ENCODE peak calls at places on chromosomes 16 and 17, in four cellular contexts. V is effector memory CD4-positive, alpha-beta T cell; O is EL; U is fibroblast of the aortic adventitia. I is an unnamed sample.

GRCh38 chr16:82638095-82638798 is 11.5 kb downstream of the CDH13 start:
- DNase-seq in V (no peak), O (peak), U (peak), I (no peak)

GRCh38 chr17:10725262-10725661 is 4.6 kb downstream of the TMEM220 start:
- DNase-seq in V (no peak), O (no peak), U (no peak), I (no peak)

GRCh38 chr17:82970818-82971610 is 108.4 kb upstream of the METRNL start:
- DNase-seq in V (no peak), O (no peak), U (no peak), I (no peak)

GRCh38 chr17:78868391-78868790 is 27.8 kb upstream of the USP36 start:
- DNase-seq in V (no peak), O (peak), U (peak), I (peak)

GRCh38 chr17:79469646-79470045 is 141.2 kb downstream of the RBFOX3 start:
- DNase-seq in V (no peak), O (no peak), U (no peak), I (no peak)

GRCh38 chr16:15874745-15875314 is 13.6 kb downstream of the CEP20 start:
- DNase-seq in V (no peak), O (peak), U (peak), I (peak)

GRCh38 chr17:59892251-59892848 is 393 bp downstream of the TUBD1 start:
- DNase-seq in V (no peak), O (no peak), U (no peak), I (no peak)

GRCh38 chr17:58870747-58871146 is 115.1 kb downstream of the PPM1E start:
- DNase-seq in V (no peak), O (no peak), U (no peak), I (no peak)

GRCh38 chr17:69913241-69914015 is 161.6 kb upstream of the KCNJ16 start:
- DNase-seq in V (no peak), O (no peak), U (peak), I (peak)

GRCh38 chr16:87855852-87856715 is 13.2 kb downstream of the SLC7A5 start:
- DNase-seq in V (no peak), O (peak), U (no peak), I (no peak)

GRCh38 chr17:2171725-2172446 is 117.0 kb downstream of the HIC1 start:
- DNase-seq in V (no peak), O (peak), U (peak), I (peak)

GRCh38 chr16:1444730-1445517 is 568 bp upstream of the CCDC154 start:
- DNase-seq in V (no peak), O (no peak), U (no peak), I (no peak)

GRCh38 chr16:13780406-13780805 is 139.5 kb upstream of the ERCC4 start:
- DNase-seq in V (no peak), O (no peak), U (no peak), I (no peak)

GRCh38 chr16:22189473-22190168 is 16.5 kb upstream of the EEF2K start:
- DNase-seq in V (peak), O (peak), U (peak), I (peak)

GRCh38 chr16:802461-802860 is 1.9 kb upstream of the GNG13 start:
- DNase-seq in V (no peak), O (no peak), U (no peak), I (no peak)

GRCh38 chr16:15643453-15644305 is 725 bp upstream of the MARF1 start:
- DNase-seq in V (no peak), O (peak), U (peak), I (peak)

GRCh38 chr16:11079657-11080187 is 135.4 kb downstream of the CLEC16A start:
- DNase-seq in V (no peak), O (peak), U (peak), I (peak)

GRCh38 chr17:33686171-33686570 is 393.1 kb upstream of the ASIC2 start:
- DNase-seq in V (no peak), O (peak), U (no peak), I (no peak)

GRCh38 chr17:70989301-70989700 is 820.0 kb downstream of the KCNJ2 start:
- DNase-seq in V (no peak), O (no peak), U (peak), I (no peak)

GRCh38 chr16:85428168-85428898 is 184.8 kb upstream of the GSE1 start:
- DNase-seq in V (peak), O (no peak), U (peak), I (no peak)

GRCh38 chr16:78705694-78706093 is 606.2 kb downstream of the WWOX start:
- DNase-seq in V (no peak), O (no peak), U (no peak), I (peak)

GRCh38 chr17:80123791-80124190 is 22.4 kb downstream of the GAA start:
- DNase-seq in V (no peak), O (no peak), U (peak), I (no peak)

GRCh38 chr17:59331929-59332889 is 754 bp downstream of the YPEL2 start:
- DNase-seq in V (no peak), O (peak), U (peak), I (no peak)

GRCh38 chr16:75938818-75939217 is 212.5 kb upstream of the CPHXL start:
- DNase-seq in V (no peak), O (no peak), U (no peak), I (no peak)

I was measured in amniotic epithelial cell.